ENCODE peak calls at places on chromosomes 16 and 17, in six cellular contexts. W is stomach, N is GM23338, C is HepG2, P is heart right ventricle, X is RWPE2. O is an unnamed sample.
A peak's percentile ranks its signal among the peaks of the same experiment; 100 is the strongest.

GRCh38 chr16:25587783-25588182 is 104.0 kb upstream of the HS3ST4 start:
- DNase-seq in P (no peak), N (no peak), C (no peak), X (no peak), W (no peak), O (no peak)

GRCh38 chr17:66087073-66087472 is 104.9 kb downstream of the CEP112 start:
- DNase-seq in P (no peak), X (no peak), W (no peak), C (no peak), N (no peak), O (no peak)

GRCh38 chr16:67207857-67208524 is 9.1 kb downstream of the ELMO3 start:
- DNase-seq in P (no peak), X (peak; percentile 72), W (no peak), C (no peak), N (no peak), O (peak; percentile 76)

GRCh38 chr17:33929181-33929724 is 325.8 kb upstream of the CCL2 start:
- DNase-seq in P (no peak), N (peak; percentile 74), C (no peak), W (no peak), X (no peak), O (no peak)

GRCh38 chr16:383326-384020 is 1.7 kb upstream of the PGAP6 start:
- DNase-seq in P (no peak), X (peak; percentile 75), C (no peak), N (peak; percentile 90), W (peak; percentile 81), O (peak; percentile 66)

GRCh38 chr16:67148656-67149275 is 2.0 kb downstream of the B3GNT9 start:
- DNase-seq in C (no peak), W (no peak), P (no peak), X (no peak), N (no peak), O (no peak)

GRCh38 chr17:77738666-77739531 is 219.6 kb upstream of the TNRC6C start:
- DNase-seq in X (peak; percentile 9), P (peak; percentile 79), N (no peak), C (no peak), W (peak; percentile 22), O (no peak)

GRCh38 chr16:57406881-57407280 is 2.3 kb downstream of the CCL17 start:
- DNase-seq in C (no peak), N (no peak), P (no peak), W (no peak), X (no peak), O (no peak)

GRCh38 chr17:38728290-38728831 is 1.8 kb upstream of the CISD3 start:
- DNase-seq in P (no peak), X (no peak), N (no peak), W (no peak), C (no peak), O (no peak)

GRCh38 chr17:9924735-9925191 is 19.7 kb upstream of the RCVRN start:
- DNase-seq in C (peak; percentile 66), W (no peak), N (peak; percentile 90), P (no peak), X (no peak), O (no peak)

GRCh38 chr17:18025596-18026407 is 13.2 kb downstream of the ATPAF2 start:
- DNase-seq in N (no peak), W (no peak), P (no peak), X (peak; percentile 59), C (no peak), O (no peak)

GRCh38 chr16:20879175-20880053 is 20.7 kb downstream of the DCUN1D3 start:
- DNase-seq in C (peak; percentile 57), X (no peak), W (no peak), N (no peak), P (no peak), O (no peak)

GRCh38 chr16:58713742-58714141 is 20.4 kb downstream of the GOT2 start:
- DNase-seq in X (no peak), N (no peak), C (no peak), W (no peak), P (no peak), O (no peak)

GRCh38 chr16:2520784-2521577 is 810 bp downstream of the AMDHD2 start:
- DNase-seq in X (peak; percentile 70), N (peak; percentile 60), W (peak; percentile 50), P (peak; percentile 9), C (peak; percentile 70), O (peak; percentile 62)

GRCh38 chr16:2520097-2520783 is at the start of gene AMDHD2:
- DNase-seq in W (peak; percentile 91), N (peak; percentile 97), P (peak; percentile 92), C (peak; percentile 68), X (peak; percentile 92), O (peak; percentile 93)

GRCh38 chr16:2519711-2520080 is 475 bp upstream of the AMDHD2 start:
- DNase-seq in N (no peak), X (no peak), P (no peak), C (no peak), W (no peak), O (no peak)

GRCh38 chr16:2517954-2518605 is 2.1 kb upstream of the AMDHD2 start:
- DNase-seq in X (no peak), P (no peak), W (no peak), N (no peak), C (no peak), O (peak; percentile 25)

DNA sequence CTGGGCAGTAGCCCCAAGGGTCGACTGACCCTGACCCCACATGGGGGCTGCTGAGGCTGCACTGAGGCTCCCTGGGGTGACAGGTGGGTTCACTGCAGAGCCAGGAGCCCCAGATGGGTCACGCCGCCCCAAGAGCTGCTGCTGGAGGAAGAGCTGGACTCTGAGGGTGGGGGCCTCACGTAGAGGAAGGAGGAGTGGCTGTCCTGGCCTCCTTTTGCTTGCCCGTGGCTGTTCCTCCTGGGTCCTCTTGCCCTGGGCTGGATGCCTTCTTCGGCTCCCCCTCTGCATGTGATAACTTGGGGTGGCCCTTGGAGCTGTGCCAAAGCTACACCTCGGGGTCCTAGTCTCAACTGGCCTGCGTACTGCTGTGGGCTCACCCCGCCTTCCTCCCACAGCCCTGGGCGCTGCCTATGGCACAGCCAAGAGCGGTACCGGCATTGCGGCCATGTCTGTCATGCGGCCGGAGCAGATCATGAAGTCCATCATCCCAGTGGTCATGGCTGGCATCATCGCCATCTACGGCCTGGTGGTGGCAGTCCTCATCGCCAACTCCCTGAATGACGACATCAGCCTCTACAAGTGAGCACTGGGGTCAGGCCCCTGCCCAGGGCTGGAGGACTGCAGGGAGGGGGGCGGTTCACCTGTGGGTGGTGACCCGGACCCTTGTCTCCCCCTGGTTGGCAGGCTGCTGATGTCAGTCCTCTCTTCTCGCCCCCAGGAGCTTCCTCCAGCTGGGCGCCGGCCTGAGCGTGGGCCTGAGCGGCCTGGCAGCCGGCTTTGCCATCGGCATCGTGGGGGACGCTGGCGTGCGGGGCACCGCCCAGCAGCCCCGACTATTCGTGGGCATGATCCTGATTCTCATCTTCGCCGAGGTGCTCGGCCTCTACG is 1.1 kb upstream of the AMDHD2 start:
- DNase-seq in C (no peak), P (peak; percentile 16), W (no peak), X (peak; percentile 68), N (no peak), O (no peak)
- H3K27ac ChIP-seq in C (no peak overlapping the region), P (peak overlapping the region; percentile 79), W (peak overlapping the region; percentile 81), X (peak overlapping the region; percentile 82), N (peak overlapping the region; percentile 45), O (peak overlapping the region; percentile 96)

GRCh38 chr16:8649829-8650554 is 24.4 kb upstream of the ABAT start:
- DNase-seq in C (peak; percentile 29), W (no peak), N (no peak), P (no peak), X (no peak), O (no peak)

GRCh38 chr16:8660841-8661301 is 13.5 kb upstream of the ABAT start:
- DNase-seq in N (peak; percentile 94), W (peak; percentile 82), X (no peak), P (peak; percentile 24), C (peak; percentile 71), O (peak; percentile 69)

GRCh38 chr16:8656376-8656775 is 18.0 kb upstream of the ABAT start:
- DNase-seq in C (no peak), P (no peak), W (no peak), N (no peak), X (no peak), O (no peak)

DNA sequence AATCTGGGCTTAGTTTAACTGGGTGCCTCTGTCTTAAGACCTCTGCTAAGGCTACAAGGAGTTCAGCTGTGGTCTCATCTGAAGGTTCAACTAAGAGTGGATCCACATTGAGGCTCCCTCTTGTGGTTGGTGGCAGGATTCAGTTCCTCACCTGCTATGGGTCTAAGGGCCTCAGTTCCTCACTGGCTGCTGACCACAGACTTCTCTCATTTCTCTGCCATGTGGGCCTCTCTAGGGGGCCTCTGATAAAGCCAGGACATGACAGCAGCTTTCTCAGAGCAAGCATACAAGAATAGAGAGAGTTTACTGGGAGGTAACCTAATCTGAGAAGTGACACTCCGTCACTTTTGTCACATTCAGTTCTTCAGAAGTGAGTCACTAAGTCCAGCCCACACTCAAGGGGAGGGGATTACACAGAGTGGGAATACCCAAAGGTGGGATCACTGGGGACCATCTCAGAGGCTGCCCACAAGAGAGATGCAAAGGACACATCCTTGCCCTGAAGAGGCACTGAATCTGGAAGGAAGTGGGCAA is 19.2 kb upstream of the ABAT start:
- DNase-seq in P (no peak), W (peak; percentile 40), C (peak; percentile 73), N (peak; percentile 84), X (no peak), O (no peak)
- TF ChIP-seq CTCF in P (peak; percentile 29), W (peak; percentile 27), C (peak; percentile 92), N (peak; percentile 75), X (no peak), O (no peak)

GRCh38 chr17:72416054-72416691 is 295.4 kb downstream of the SOX9 start:
- DNase-seq in P (no peak), N (peak; percentile 17), X (peak; percentile 98), C (no peak), W (no peak), O (no peak)

GRCh38 chr17:72414967-72415853 is 294.4 kb downstream of the SOX9 start:
- DNase-seq in W (no peak), P (peak; percentile 8), N (no peak), X (no peak), C (no peak), O (no peak)

GRCh38 chr17:72419866-72420774 is 299.3 kb downstream of the SOX9 start:
- DNase-seq in P (no peak), N (no peak), X (no peak), W (no peak), C (no peak), O (no peak)

GRCh38 chr17:72416905-72417304 is 296.1 kb downstream of the SOX9 start:
- DNase-seq in W (no peak), C (no peak), P (no peak), X (no peak), N (no peak), O (no peak)

DNA sequence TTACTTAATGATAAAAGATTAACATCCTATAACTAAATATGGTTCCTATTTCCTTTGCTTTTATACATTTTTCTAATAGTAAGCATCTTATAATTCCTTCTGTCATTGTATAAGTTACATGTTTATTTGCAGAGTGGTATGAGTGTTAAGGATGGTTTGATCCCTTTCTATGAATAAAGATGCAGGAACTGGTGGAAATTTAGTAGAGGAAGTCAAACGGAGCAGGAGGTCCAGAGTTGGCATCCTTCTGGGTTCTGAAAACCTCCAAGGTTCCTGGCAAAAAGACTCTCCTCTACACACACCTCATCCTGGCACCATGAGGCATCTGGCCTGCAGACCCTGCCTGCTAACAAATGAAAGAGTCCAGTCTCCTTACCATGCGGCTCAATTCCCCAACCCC is 296.8 kb downstream of the SOX9 start:
- DNase-seq in C (no peak), W (no peak), X (no peak), P (no peak), N (no peak), O (no peak)
- H3K4me1 ChIP-seq in C (peaks cover 89% of the 10 kb centered on the region), W (peaks cover 10% of the 10 kb centered on the region), X (peaks cover 50% of the 10 kb centered on the region), P (peaks cover 5% of the 10 kb centered on the region), N (no peaks in the 10 kb centered on the region), O (no peaks in the 10 kb centered on the region)

GRCh38 chr16:77991701-77992100 is 30.6 kb upstream of the CLEC3A start:
- DNase-seq in X (no peak), N (no peak), P (no peak), C (no peak), W (no peak), O (no peak)
- H3K27ac ChIP-seq in X (no peak overlapping the region), N (peak overlapping the region; percentile 76), P (no peak overlapping the region), C (no peak overlapping the region), W (no peak overlapping the region), O (no peak overlapping the region)

O was measured in adrenal gland.